ENCODE peak calls at places on chromosomes 13 and 19, in ten cellular contexts. R, W, A, U, L, B, Z, P, K and X are unnamed samples.

GRCh38 chr13:26469602-26470001 is 87.9 kb upstream of the WASF3 start:
- DNase-seq in Z (no peak), B (no peak), U (no peak), L (no peak), K (no peak), P (no peak), W (no peak), R (no peak), A (no peak), X (no peak)

GRCh38 chr13:108859202-108860012 is 230.0 kb downstream of the MYO16 start:
- DNase-seq in B (no peak), L (no peak), R (no peak), U (no peak), P (no peak), K (no peak), Z (no peak), A (peak; percentile 50), W (no peak), X (peak; percentile 50)

GRCh38 chr13:103386341-103386740 is 320.1 kb upstream of the SLC10A2 start:
- DNase-seq in R (no peak), B (no peak), A (no peak), K (no peak), L (no peak), P (no peak), U (no peak), Z (no peak), W (no peak), X (peak; percentile 11)

GRCh38 chr19:55442372-55443044 is 592 bp downstream of the SHISA7 start:
- DNase-seq in P (no peak), L (no peak), R (no peak), A (no peak), Z (no peak), U (no peak), W (peak; percentile 67), K (peak; percentile 79), B (no peak), X (no peak)

GRCh38 chr13:34257980-34258379 is 440.0 kb downstream of the RFC3 start:
- DNase-seq in K (no peak), A (peak; percentile 2), W (no peak), P (no peak), R (no peak), U (no peak), B (no peak), Z (no peak), L (no peak), X (no peak)

GRCh38 chr13:31201341-31202024 is 1.7 kb downstream of the B3GLCT start:
- DNase-seq in U (peak; percentile 64), P (no peak), K (no peak), Z (no peak), L (no peak), B (no peak), R (no peak), A (peak; percentile 59), W (no peak), X (peak; percentile 63)

GRCh38 chr13:30037306-30037705 is 186.9 kb upstream of the UBL3 start:
- DNase-seq in P (no peak), L (no peak), W (peak; percentile 68), B (no peak), A (no peak), U (no peak), K (peak; percentile 87), R (no peak), Z (no peak), X (no peak)

GRCh38 chr19:13995017-13995728 is 10.9 kb downstream of the RFX1 start:
- DNase-seq in R (no peak), U (no peak), Z (peak; percentile 81), B (no peak), A (no peak), W (no peak), L (no peak), K (no peak), P (peak; percentile 84), X (peak; percentile 27)

GRCh38 chr13:20141238-20142018 is 19.4 kb downstream of the GJA3 start:
- DNase-seq in A (peak; percentile 41), B (no peak), Z (no peak), L (no peak), R (no peak), U (peak; percentile 79), W (no peak), K (peak; percentile 24), P (no peak), X (peak; percentile 95)

GRCh38 chr13:98217597-98217996 is 40.5 kb upstream of the RNF113B start:
- DNase-seq in K (no peak), Z (no peak), P (no peak), R (no peak), W (no peak), L (no peak), U (no peak), B (no peak), A (no peak), X (no peak)

GRCh38 chr19:7970716-7971448 is 27.4 kb upstream of the TIMM44 start:
- DNase-seq in W (peak; percentile 84), P (peak; percentile 37), Z (peak; percentile 29), R (peak; percentile 81), L (peak; percentile 57), U (no peak), B (no peak), A (peak; percentile 67), K (peak; percentile 91), X (peak; percentile 71)

GRCh38 chr19:12872255-12872654 is 9.0 kb downstream of the DNASE2 start:
- DNase-seq in U (no peak), Z (no peak), W (no peak), P (no peak), L (no peak), A (no peak), K (no peak), B (no peak), R (no peak), X (no peak)

GRCh38 chr19:18637644-18638630 is 1.1 kb downstream of the KLHL26 start:
- DNase-seq in W (no peak), K (peak; percentile 76), L (no peak), A (no peak), U (no peak), B (no peak), R (no peak), Z (peak; percentile 79), P (peak; percentile 83), X (no peak)

GRCh38 chr19:11942843-11943108 is 17.9 kb downstream of the ZNF700 start:
- DNase-seq in U (no peak), Z (no peak), W (no peak), P (no peak), B (no peak), A (no peak), L (no peak), K (no peak), R (no peak), X (no peak)

DNA sequence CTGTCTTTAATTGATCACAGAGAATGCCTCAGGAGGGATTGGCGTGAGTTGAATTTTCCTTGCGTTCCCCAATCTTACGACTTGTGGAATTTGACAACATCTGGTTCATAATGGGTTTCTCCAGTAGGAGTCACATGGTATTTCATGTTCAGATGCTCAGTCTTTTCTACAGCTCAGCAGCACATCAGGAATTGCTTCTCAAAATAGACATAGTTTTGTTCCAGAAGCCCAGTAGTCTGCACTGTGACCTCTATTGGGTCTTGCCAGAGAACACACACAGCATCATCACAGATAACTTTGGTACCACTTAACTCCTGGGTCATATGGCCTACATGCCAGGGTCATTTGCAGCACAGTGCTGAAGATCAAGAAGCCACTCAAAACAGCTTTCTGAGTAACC is 282.5 kb upstream of the HTR2A start:
- DNase-seq in L (no peak), A (no peak), K (no peak), B (no peak), W (no peak), R (no peak), P (no peak), Z (no peak), U (no peak), X (peak; percentile 53)
- H3K4me1 ChIP-seq in L (no peaks in the 10 kb centered on the region), A (peaks cover 5% of the 10 kb centered on the region), K (no peaks in the 10 kb centered on the region), B (no peaks in the 10 kb centered on the region), W (no peaks in the 10 kb centered on the region), R (no peaks in the 10 kb centered on the region), P (no peaks in the 10 kb centered on the region), Z (no peaks in the 10 kb centered on the region), U (no peaks in the 10 kb centered on the region), X (peaks cover 9% of the 10 kb centered on the region)

DNA sequence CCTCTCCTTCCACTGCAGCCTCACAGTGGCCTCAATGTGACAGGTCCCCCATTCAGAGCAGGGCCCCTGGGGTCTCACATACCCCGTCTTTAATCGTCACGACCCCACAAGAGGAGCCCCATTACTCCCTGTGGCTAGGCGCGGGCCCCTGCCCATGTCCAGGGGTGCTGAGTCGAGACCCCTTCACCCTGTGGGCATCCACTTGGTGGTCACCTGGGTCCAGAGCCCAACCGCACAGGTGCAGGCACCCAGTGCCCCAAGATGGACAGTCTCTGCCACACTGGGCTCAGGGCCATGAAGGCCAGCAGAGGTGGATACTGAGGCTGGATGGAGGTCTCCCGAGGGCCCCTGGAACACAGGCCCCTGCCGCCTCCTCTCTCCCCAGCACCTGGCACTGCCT is 3.0 kb downstream of the TMEM259 start:
- DNase-seq in Z (no peak), K (no peak), A (no peak), L (peak; percentile 81), U (peak; percentile 53), R (no peak), B (no peak), W (no peak), P (no peak), X (no peak)
- H3K4me1 ChIP-seq in Z (peaks cover 66% of the 10 kb centered on the region), K (peaks cover 13% of the 10 kb centered on the region), A (peaks cover 30% of the 10 kb centered on the region), L (peaks cover 64% of the 10 kb centered on the region), U (peaks cover 26% of the 10 kb centered on the region), R (peaks cover 18% of the 10 kb centered on the region), B (no peaks in the 10 kb centered on the region), W (no peaks in the 10 kb centered on the region), P (peaks cover 26% of the 10 kb centered on the region), X (peaks cover 35% of the 10 kb centered on the region)

GRCh38 chr19:38267780-38268430 is 3.5 kb downstream of the SPINT2 start:
- DNase-seq in K (no peak), L (no peak), U (no peak), W (no peak), A (no peak), P (peak; percentile 82), Z (peak; percentile 81), R (no peak), B (no peak), X (no peak)
- H3K4me1 ChIP-seq in K (peaks cover 8% of the 10 kb centered on the region), L (no peaks in the 10 kb centered on the region), U (no peaks in the 10 kb centered on the region), W (peaks cover 12% of the 10 kb centered on the region), A (peaks cover 6% of the 10 kb centered on the region), P (peaks cover 20% of the 10 kb centered on the region), Z (peaks cover 82% of the 10 kb centered on the region), R (peaks cover 3% of the 10 kb centered on the region), B (peaks cover 5% of the 10 kb centered on the region), X (peaks cover 41% of the 10 kb centered on the region)

DNA sequence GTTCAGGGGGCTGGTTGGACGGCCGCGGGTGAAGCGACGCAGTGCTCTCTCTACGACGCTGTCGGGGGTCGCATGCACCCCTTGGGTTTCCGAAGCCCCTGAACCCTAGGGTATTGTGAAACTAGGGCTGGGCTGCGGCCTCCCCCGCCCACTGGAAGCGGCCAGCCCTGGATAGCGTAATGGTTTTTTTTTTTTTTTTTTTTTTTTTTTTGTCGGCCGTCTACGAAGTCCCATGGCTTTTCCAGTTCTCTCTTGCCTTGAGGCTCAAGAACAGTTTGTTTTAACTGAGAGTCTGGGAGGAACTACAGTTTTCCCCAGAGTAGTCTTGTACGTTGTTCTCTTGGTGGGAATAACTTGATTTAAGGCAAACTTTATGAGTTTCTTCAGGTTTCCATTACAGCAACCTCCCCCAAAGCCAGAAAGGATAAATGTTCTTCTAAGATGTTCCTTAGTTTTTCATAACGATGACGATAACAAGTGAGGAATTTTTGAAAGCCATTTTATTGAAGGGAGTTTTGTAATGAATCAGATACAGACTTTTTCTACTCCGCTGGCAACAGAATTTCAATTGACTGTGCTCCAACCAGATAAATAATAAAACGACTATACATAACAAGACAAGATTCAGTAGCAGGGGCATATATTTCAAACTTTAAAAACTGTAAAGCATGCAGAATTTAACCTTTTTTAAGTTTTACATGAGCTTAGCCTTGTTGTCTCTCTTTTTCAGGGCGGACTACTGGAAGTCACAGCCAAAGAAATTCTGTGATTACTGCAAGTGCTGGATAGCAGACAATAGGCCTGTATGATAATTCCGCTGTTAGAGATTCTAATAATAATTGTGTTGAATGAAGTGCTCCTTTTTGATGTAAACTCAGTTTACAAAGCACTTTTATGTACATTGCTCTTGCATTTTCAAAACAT is 867 bp downstream of the WBP4 start:
- DNase-seq in P (no peak), U (no peak), B (no peak), K (no peak), A (peak; percentile 49), W (no peak), R (no peak), L (no peak), Z (no peak), X (peak; percentile 79)
- H3K4me1 ChIP-seq in P (peaks cover 25% of the 10 kb centered on the region), U (peaks cover 5% of the 10 kb centered on the region), B (no peaks in the 10 kb centered on the region), K (peaks cover 12% of the 10 kb centered on the region), A (peaks cover 16% of the 10 kb centered on the region), W (no peaks in the 10 kb centered on the region), R (no peaks in the 10 kb centered on the region), L (peaks cover 41% of the 10 kb centered on the region), Z (peaks cover 28% of the 10 kb centered on the region), X (peaks cover 16% of the 10 kb centered on the region)